ENCODE peak calls at places on chromosome 1, in eight cellular contexts. H is iris pigment epithelial cell, T is NCI-H510A treated with DMSO at 0.1 percent for 48 hours, S is left colon, O is fibroblast of mammary gland, Z is GM04503, J is H9, D is fibroblast of pulmonary artery. F is an unnamed sample.

GRCh38 chr1:98110674-98111073 is 189.8 kb upstream of the DPYD start:
- DNase-seq in S (no peak), T (no peak), H (peak), O (peak), J (no peak), D (peak), Z (no peak), F (no peak)

GRCh38 chr1:244864253-244865027 is at the start of gene HNRNPU:
- DNase-seq in H (peak), T (peak), O (peak), S (peak), D (peak), J (peak), Z (peak), F (peak)

GRCh38 chr1:169361281-169361680 is 6.3 kb downstream of the NME7 start:
- DNase-seq in O (peak), T (no peak), J (no peak), D (peak), S (no peak), Z (no peak), H (peak), F (no peak)

GRCh38 chr1:154176341-154176740 is 15.6 kb downstream of the TPM3 start:
- DNase-seq in O (peak), T (no peak), H (peak), J (no peak), D (peak), S (no peak), Z (no peak), F (no peak)

GRCh38 chr1:212614398-212615091 is 6.0 kb downstream of the ATF3 start:
- DNase-seq in J (no peak), S (no peak), T (no peak), H (no peak), O (no peak), D (no peak), Z (no peak), F (no peak)

GRCh38 chr1:117268926-117269378 is 58.2 kb upstream of the VTCN1 start:
- DNase-seq in D (no peak), S (no peak), H (no peak), T (no peak), J (peak), O (no peak), Z (no peak), F (peak)

GRCh38 chr1:38466486-38466885 is 393.1 kb downstream of the RRAGC start:
- DNase-seq in D (no peak), H (no peak), S (no peak), O (no peak), Z (no peak), J (no peak), T (no peak), F (no peak)

GRCh38 chr1:201262963-201263608 is 20.2 kb upstream of the PKP1 start:
- DNase-seq in S (no peak), H (no peak), D (no peak), J (no peak), Z (no peak), O (no peak), T (no peak), F (peak)

GRCh38 chr1:214002060-214002459 is 14.3 kb downstream of the PROX1 start:
- DNase-seq in T (peak), S (no peak), H (no peak), Z (no peak), O (no peak), D (no peak), J (no peak), F (no peak)